ENCODE peak calls at places on chromosomes 11 and 22, in nine cellular contexts. One of them, this sample, is unnamed.

GRCh38 chr11:12906501-12906900 is 102.6 kb upstream of the RASSF10 start:
- DNase-seq in activated T-helper 1 cell treated with Interleukin-2 at 50 U/mL for 16 hours: no peak
- DNase-seq in NCI-H2107: no peak
- DNase-seq in heart left ventricle: no peak
- DNase-seq in memory B cell: no peak
- DNase-seq in DMS153: no peak
- DNase-seq in fibroblast of pulmonary artery: no peak
- DNase-seq in activated CD4-positive, CD25-positive, alpha-beta regulatory T cell treated with anti-CD3 and anti-CD28 coated beads, Interleukin-2, amount 50 U/mL, for 16 hours: no peak
- DNase-seq in C1 segment of cervical spinal cord: no peak
- DNase-seq in this sample: no peak

GRCh38 chr22:47804281-47804680 is 1041.8 kb downstream of the TBC1D22A start:
- DNase-seq in NCI-H2107: no peak
- DNase-seq in heart left ventricle: no peak
- DNase-seq in activated T-helper 1 cell treated with Interleukin-2 at 50 U/mL for 16 hours: no peak
- DNase-seq in DMS153: no peak
- DNase-seq in C1 segment of cervical spinal cord: no peak
- DNase-seq in memory B cell: no peak
- DNase-seq in fibroblast of pulmonary artery: no peak
- DNase-seq in activated CD4-positive, CD25-positive, alpha-beta regulatory T cell treated with anti-CD3 and anti-CD28 coated beads, Interleukin-2, amount 50 U/mL, for 16 hours: no peak
- DNase-seq in this sample: no peak

GRCh38 chr22:31474743-31475142 is 14.9 kb downstream of the EIF4ENIF1 start:
- DNase-seq in NCI-H2107: no peak
- DNase-seq in heart left ventricle: no peak
- DNase-seq in fibroblast of pulmonary artery: peak; percentile 69
- DNase-seq in activated CD4-positive, CD25-positive, alpha-beta regulatory T cell treated with anti-CD3 and anti-CD28 coated beads, Interleukin-2, amount 50 U/mL, for 16 hours: no peak
- DNase-seq in DMS153: no peak
- DNase-seq in memory B cell: no peak
- DNase-seq in activated T-helper 1 cell treated with Interleukin-2 at 50 U/mL for 16 hours: no peak
- DNase-seq in C1 segment of cervical spinal cord: no peak
- DNase-seq in this sample: no peak

GRCh38 chr11:116607027-116607426 is 165.8 kb downstream of the BUD13 start:
- DNase-seq in NCI-H2107: no peak
- DNase-seq in C1 segment of cervical spinal cord: no peak
- DNase-seq in heart left ventricle: no peak
- DNase-seq in memory B cell: no peak
- DNase-seq in DMS153: no peak
- DNase-seq in activated T-helper 1 cell treated with Interleukin-2 at 50 U/mL for 16 hours: no peak
- DNase-seq in activated CD4-positive, CD25-positive, alpha-beta regulatory T cell treated with anti-CD3 and anti-CD28 coated beads, Interleukin-2, amount 50 U/mL, for 16 hours: no peak
- DNase-seq in fibroblast of pulmonary artery: no peak
- DNase-seq in this sample: no peak

GRCh38 chr11:120928506-120929062 is 95.3 kb upstream of the TBCEL start:
- DNase-seq in memory B cell: no peak
- DNase-seq in DMS153: no peak
- DNase-seq in C1 segment of cervical spinal cord: no peak
- DNase-seq in NCI-H2107: no peak
- DNase-seq in activated CD4-positive, CD25-positive, alpha-beta regulatory T cell treated with anti-CD3 and anti-CD28 coated beads, Interleukin-2, amount 50 U/mL, for 16 hours: no peak
- DNase-seq in fibroblast of pulmonary artery: no peak
- DNase-seq in heart left ventricle: no peak
- DNase-seq in activated T-helper 1 cell treated with Interleukin-2 at 50 U/mL for 16 hours: no peak
- DNase-seq in this sample: no peak

GRCh38 chr11:35346472-35347136 is 72.8 kb downstream of the SLC1A2 start:
- DNase-seq in C1 segment of cervical spinal cord: no peak
- DNase-seq in DMS153: no peak
- DNase-seq in memory B cell: no peak
- DNase-seq in activated CD4-positive, CD25-positive, alpha-beta regulatory T cell treated with anti-CD3 and anti-CD28 coated beads, Interleukin-2, amount 50 U/mL, for 16 hours: no peak
- DNase-seq in heart left ventricle: no peak
- DNase-seq in fibroblast of pulmonary artery: no peak
- DNase-seq in NCI-H2107: no peak
- DNase-seq in activated T-helper 1 cell treated with Interleukin-2 at 50 U/mL for 16 hours: no peak
- DNase-seq in this sample: no peak

GRCh38 chr22:29994941-29995340 is 85.3 kb upstream of the HORMAD2 start:
- DNase-seq in heart left ventricle: no peak
- DNase-seq in fibroblast of pulmonary artery: peak; percentile 54
- DNase-seq in DMS153: peak; percentile 55
- DNase-seq in activated T-helper 1 cell treated with Interleukin-2 at 50 U/mL for 16 hours: no peak
- DNase-seq in activated CD4-positive, CD25-positive, alpha-beta regulatory T cell treated with anti-CD3 and anti-CD28 coated beads, Interleukin-2, amount 50 U/mL, for 16 hours: no peak
- DNase-seq in C1 segment of cervical spinal cord: no peak
- DNase-seq in memory B cell: no peak
- DNase-seq in NCI-H2107: no peak
- DNase-seq in this sample: no peak

GRCh38 chr11:45141171-45141570 is 5.3 kb upstream of the PRDM11 start:
- DNase-seq in activated T-helper 1 cell treated with Interleukin-2 at 50 U/mL for 16 hours: no peak
- DNase-seq in activated CD4-positive, CD25-positive, alpha-beta regulatory T cell treated with anti-CD3 and anti-CD28 coated beads, Interleukin-2, amount 50 U/mL, for 16 hours: no peak
- DNase-seq in C1 segment of cervical spinal cord: no peak
- DNase-seq in NCI-H2107: no peak
- DNase-seq in memory B cell: no peak
- DNase-seq in fibroblast of pulmonary artery: no peak
- DNase-seq in DMS153: no peak
- DNase-seq in heart left ventricle: no peak
- DNase-seq in this sample: no peak

GRCh38 chr22:41564563-41564962 is 3.8 kb downstream of the CSDC2 start:
- DNase-seq in fibroblast of pulmonary artery: no peak
- DNase-seq in activated T-helper 1 cell treated with Interleukin-2 at 50 U/mL for 16 hours: no peak
- DNase-seq in activated CD4-positive, CD25-positive, alpha-beta regulatory T cell treated with anti-CD3 and anti-CD28 coated beads, Interleukin-2, amount 50 U/mL, for 16 hours: no peak
- DNase-seq in C1 segment of cervical spinal cord: no peak
- DNase-seq in memory B cell: no peak
- DNase-seq in NCI-H2107: no peak
- DNase-seq in heart left ventricle: no peak
- DNase-seq in DMS153: no peak
- DNase-seq in this sample: no peak

GRCh38 chr11:9001736-9002135 is 2.1 kb downstream of the NRIP3 start:
- DNase-seq in heart left ventricle: no peak
- DNase-seq in memory B cell: no peak
- DNase-seq in NCI-H2107: no peak
- DNase-seq in activated T-helper 1 cell treated with Interleukin-2 at 50 U/mL for 16 hours: no peak
- DNase-seq in activated CD4-positive, CD25-positive, alpha-beta regulatory T cell treated with anti-CD3 and anti-CD28 coated beads, Interleukin-2, amount 50 U/mL, for 16 hours: no peak
- DNase-seq in DMS153: no peak
- DNase-seq in fibroblast of pulmonary artery: peak; percentile 75
- DNase-seq in C1 segment of cervical spinal cord: no peak
- DNase-seq in this sample: no peak

GRCh38 chr11:90222152-90222458 is 744 bp downstream of the CHORDC1 start:
- DNase-seq in NCI-H2107: no peak
- DNase-seq in activated T-helper 1 cell treated with Interleukin-2 at 50 U/mL for 16 hours: no peak
- DNase-seq in fibroblast of pulmonary artery: no peak
- DNase-seq in DMS153: no peak
- DNase-seq in memory B cell: no peak
- DNase-seq in C1 segment of cervical spinal cord: no peak
- DNase-seq in activated CD4-positive, CD25-positive, alpha-beta regulatory T cell treated with anti-CD3 and anti-CD28 coated beads, Interleukin-2, amount 50 U/mL, for 16 hours: no peak
- DNase-seq in heart left ventricle: no peak
- DNase-seq in this sample: no peak

GRCh38 chr11:86244063-86244521 is 461 bp upstream of the EED start:
- DNase-seq in heart left ventricle: peak; percentile 90
- DNase-seq in activated T-helper 1 cell treated with Interleukin-2 at 50 U/mL for 16 hours: peak; percentile 79
- DNase-seq in NCI-H2107: peak; percentile 83
- DNase-seq in fibroblast of pulmonary artery: peak; percentile 90
- DNase-seq in activated CD4-positive, CD25-positive, alpha-beta regulatory T cell treated with anti-CD3 and anti-CD28 coated beads, Interleukin-2, amount 50 U/mL, for 16 hours: peak; percentile 80
- DNase-seq in memory B cell: no peak
- DNase-seq in C1 segment of cervical spinal cord: no peak
- DNase-seq in DMS153: peak; percentile 80
- DNase-seq in this sample: peak; percentile 83

GRCh38 chr22:39242809-39243442 is 1.9 kb downstream of the PDGFB start:
- DNase-seq in activated T-helper 1 cell treated with Interleukin-2 at 50 U/mL for 16 hours: peak; percentile 27
- DNase-seq in C1 segment of cervical spinal cord: no peak
- DNase-seq in memory B cell: no peak
- DNase-seq in activated CD4-positive, CD25-positive, alpha-beta regulatory T cell treated with anti-CD3 and anti-CD28 coated beads, Interleukin-2, amount 50 U/mL, for 16 hours: no peak
- DNase-seq in heart left ventricle: no peak
- DNase-seq in NCI-H2107: no peak
- DNase-seq in fibroblast of pulmonary artery: no peak
- DNase-seq in DMS153: peak; percentile 28
- DNase-seq in this sample: peak; percentile 12

GRCh38 chr11:90774727-90775572 is 552.1 kb upstream of the CHORDC1 start:
- DNase-seq in activated CD4-positive, CD25-positive, alpha-beta regulatory T cell treated with anti-CD3 and anti-CD28 coated beads, Interleukin-2, amount 50 U/mL, for 16 hours: no peak
- DNase-seq in heart left ventricle: no peak
- DNase-seq in C1 segment of cervical spinal cord: no peak
- DNase-seq in DMS153: no peak
- DNase-seq in NCI-H2107: no peak
- DNase-seq in activated T-helper 1 cell treated with Interleukin-2 at 50 U/mL for 16 hours: no peak
- DNase-seq in fibroblast of pulmonary artery: no peak
- DNase-seq in memory B cell: no peak
- DNase-seq in this sample: no peak

GRCh38 chr11:114122668-114123067 is 63.2 kb downstream of the ZBTB16 start:
- DNase-seq in NCI-H2107: no peak
- DNase-seq in activated CD4-positive, CD25-positive, alpha-beta regulatory T cell treated with anti-CD3 and anti-CD28 coated beads, Interleukin-2, amount 50 U/mL, for 16 hours: no peak
- DNase-seq in memory B cell: no peak
- DNase-seq in C1 segment of cervical spinal cord: no peak
- DNase-seq in fibroblast of pulmonary artery: no peak
- DNase-seq in heart left ventricle: no peak
- DNase-seq in activated T-helper 1 cell treated with Interleukin-2 at 50 U/mL for 16 hours: no peak
- DNase-seq in DMS153: no peak
- DNase-seq in this sample: no peak

GRCh38 chr22:49023879-49024774 is 803.5 kb downstream of the BRD1 start:
- DNase-seq in activated CD4-positive, CD25-positive, alpha-beta regulatory T cell treated with anti-CD3 and anti-CD28 coated beads, Interleukin-2, amount 50 U/mL, for 16 hours: no peak
- DNase-seq in fibroblast of pulmonary artery: no peak
- DNase-seq in activated T-helper 1 cell treated with Interleukin-2 at 50 U/mL for 16 hours: no peak
- DNase-seq in memory B cell: no peak
- DNase-seq in C1 segment of cervical spinal cord: no peak
- DNase-seq in heart left ventricle: no peak
- DNase-seq in NCI-H2107: no peak
- DNase-seq in DMS153: no peak
- DNase-seq in this sample: no peak

GRCh38 chr22:41284465-41284864 is 1.5 kb downstream of the RANGAP1 start:
- DNase-seq in activated CD4-positive, CD25-positive, alpha-beta regulatory T cell treated with anti-CD3 and anti-CD28 coated beads, Interleukin-2, amount 50 U/mL, for 16 hours: no peak
- DNase-seq in memory B cell: no peak
- DNase-seq in fibroblast of pulmonary artery: no peak
- DNase-seq in heart left ventricle: no peak
- DNase-seq in C1 segment of cervical spinal cord: no peak
- DNase-seq in activated T-helper 1 cell treated with Interleukin-2 at 50 U/mL for 16 hours: no peak
- DNase-seq in NCI-H2107: no peak
- DNase-seq in DMS153: no peak
- DNase-seq in this sample: no peak

GRCh38 chr22:37623075-37624016 is 14.7 kb downstream of the GGA1 start:
- DNase-seq in activated CD4-positive, CD25-positive, alpha-beta regulatory T cell treated with anti-CD3 and anti-CD28 coated beads, Interleukin-2, amount 50 U/mL, for 16 hours: peak; percentile 61
- DNase-seq in memory B cell: peak; percentile 80
- DNase-seq in C1 segment of cervical spinal cord: peak; percentile 53
- DNase-seq in NCI-H2107: no peak
- DNase-seq in activated T-helper 1 cell treated with Interleukin-2 at 50 U/mL for 16 hours: peak; percentile 61
- DNase-seq in heart left ventricle: no peak
- DNase-seq in fibroblast of pulmonary artery: peak; percentile 60
- DNase-seq in DMS153: peak; percentile 65
- DNase-seq in this sample: peak; percentile 48

GRCh38 chr11:59759900-59760299 is 4.7 kb downstream of the STX3 start:
- DNase-seq in activated T-helper 1 cell treated with Interleukin-2 at 50 U/mL for 16 hours: no peak
- DNase-seq in memory B cell: no peak
- DNase-seq in heart left ventricle: no peak
- DNase-seq in fibroblast of pulmonary artery: no peak
- DNase-seq in activated CD4-positive, CD25-positive, alpha-beta regulatory T cell treated with anti-CD3 and anti-CD28 coated beads, Interleukin-2, amount 50 U/mL, for 16 hours: no peak
- DNase-seq in DMS153: no peak
- DNase-seq in C1 segment of cervical spinal cord: no peak
- DNase-seq in NCI-H2107: no peak
- DNase-seq in this sample: no peak

GRCh38 chr11:114970908-114971645 is 292.8 kb downstream of the NXPE2 start:
- DNase-seq in DMS153: no peak
- DNase-seq in activated CD4-positive, CD25-positive, alpha-beta regulatory T cell treated with anti-CD3 and anti-CD28 coated beads, Interleukin-2, amount 50 U/mL, for 16 hours: no peak
- DNase-seq in memory B cell: no peak
- DNase-seq in fibroblast of pulmonary artery: no peak
- DNase-seq in NCI-H2107: no peak
- DNase-seq in heart left ventricle: no peak
- DNase-seq in C1 segment of cervical spinal cord: no peak
- DNase-seq in activated T-helper 1 cell treated with Interleukin-2 at 50 U/mL for 16 hours: no peak
- DNase-seq in this sample: no peak

GRCh38 chr11:125071831-125072209 is 8.7 kb downstream of the SLC37A2 start:
- DNase-seq in activated T-helper 1 cell treated with Interleukin-2 at 50 U/mL for 16 hours: no peak
- DNase-seq in fibroblast of pulmonary artery: no peak
- DNase-seq in memory B cell: no peak
- DNase-seq in activated CD4-positive, CD25-positive, alpha-beta regulatory T cell treated with anti-CD3 and anti-CD28 coated beads, Interleukin-2, amount 50 U/mL, for 16 hours: no peak
- DNase-seq in C1 segment of cervical spinal cord: no peak
- DNase-seq in DMS153: no peak
- DNase-seq in heart left ventricle: no peak
- DNase-seq in NCI-H2107: no peak
- DNase-seq in this sample: no peak

GRCh38 chr22:45584121-45584570 is 81.5 kb downstream of the FBLN1 start:
- DNase-seq in heart left ventricle: no peak
- DNase-seq in activated CD4-positive, CD25-positive, alpha-beta regulatory T cell treated with anti-CD3 and anti-CD28 coated beads, Interleukin-2, amount 50 U/mL, for 16 hours: no peak
- DNase-seq in fibroblast of pulmonary artery: peak; percentile 6
- DNase-seq in DMS153: no peak
- DNase-seq in memory B cell: no peak
- DNase-seq in C1 segment of cervical spinal cord: no peak
- DNase-seq in NCI-H2107: no peak
- DNase-seq in activated T-helper 1 cell treated with Interleukin-2 at 50 U/mL for 16 hours: no peak
- DNase-seq in this sample: no peak

GRCh38 chr11:120025606-120026335 is 112.1 kb downstream of the TRIM29 start:
- DNase-seq in memory B cell: no peak
- DNase-seq in C1 segment of cervical spinal cord: no peak
- DNase-seq in NCI-H2107: no peak
- DNase-seq in activated CD4-positive, CD25-positive, alpha-beta regulatory T cell treated with anti-CD3 and anti-CD28 coated beads, Interleukin-2, amount 50 U/mL, for 16 hours: no peak
- DNase-seq in fibroblast of pulmonary artery: no peak
- DNase-seq in DMS153: no peak
- DNase-seq in heart left ventricle: no peak
- DNase-seq in activated T-helper 1 cell treated with Interleukin-2 at 50 U/mL for 16 hours: no peak
- DNase-seq in this sample: no peak

GRCh38 chr11:47325271-47326041 is 27.0 kb downstream of the MYBPC3 start:
- DNase-seq in activated CD4-positive, CD25-positive, alpha-beta regulatory T cell treated with anti-CD3 and anti-CD28 coated beads, Interleukin-2, amount 50 U/mL, for 16 hours: no peak
- DNase-seq in fibroblast of pulmonary artery: no peak
- DNase-seq in heart left ventricle: peak; percentile 34
- DNase-seq in memory B cell: no peak
- DNase-seq in DMS153: peak; percentile 35
- DNase-seq in NCI-H2107: peak; percentile 14
- DNase-seq in C1 segment of cervical spinal cord: no peak
- DNase-seq in activated T-helper 1 cell treated with Interleukin-2 at 50 U/mL for 16 hours: no peak
- DNase-seq in this sample: no peak

GRCh38 chr22:19550382-19550781 is 26.2 kb upstream of the CLDN5 start:
- DNase-seq in heart left ventricle: no peak
- DNase-seq in DMS153: no peak
- DNase-seq in NCI-H2107: no peak
- DNase-seq in activated T-helper 1 cell treated with Interleukin-2 at 50 U/mL for 16 hours: no peak
- DNase-seq in activated CD4-positive, CD25-positive, alpha-beta regulatory T cell treated with anti-CD3 and anti-CD28 coated beads, Interleukin-2, amount 50 U/mL, for 16 hours: no peak
- DNase-seq in C1 segment of cervical spinal cord: no peak
- DNase-seq in memory B cell: no peak
- DNase-seq in fibroblast of pulmonary artery: no peak
- DNase-seq in this sample: no peak

GRCh38 chr22:48439560-48440135 is 1388.0 kb downstream of the BRD1 start:
- DNase-seq in DMS153: no peak
- DNase-seq in C1 segment of cervical spinal cord: no peak
- DNase-seq in heart left ventricle: no peak
- DNase-seq in memory B cell: no peak
- DNase-seq in NCI-H2107: no peak
- DNase-seq in activated CD4-positive, CD25-positive, alpha-beta regulatory T cell treated with anti-CD3 and anti-CD28 coated beads, Interleukin-2, amount 50 U/mL, for 16 hours: no peak
- DNase-seq in activated T-helper 1 cell treated with Interleukin-2 at 50 U/mL for 16 hours: no peak
- DNase-seq in fibroblast of pulmonary artery: no peak
- DNase-seq in this sample: no peak

GRCh38 chr11:75100314-75100713 is 3.6 kb upstream of the OR2AT4 start:
- DNase-seq in heart left ventricle: no peak
- DNase-seq in activated CD4-positive, CD25-positive, alpha-beta regulatory T cell treated with anti-CD3 and anti-CD28 coated beads, Interleukin-2, amount 50 U/mL, for 16 hours: no peak
- DNase-seq in activated T-helper 1 cell treated with Interleukin-2 at 50 U/mL for 16 hours: no peak
- DNase-seq in DMS153: no peak
- DNase-seq in NCI-H2107: no peak
- DNase-seq in memory B cell: no peak
- DNase-seq in C1 segment of cervical spinal cord: no peak
- DNase-seq in fibroblast of pulmonary artery: peak; percentile 21
- DNase-seq in this sample: no peak

GRCh38 chr11:40274017-40274416 is 1185.4 kb downstream of the LRRC4C start:
- DNase-seq in DMS153: no peak
- DNase-seq in fibroblast of pulmonary artery: peak; percentile 17
- DNase-seq in activated T-helper 1 cell treated with Interleukin-2 at 50 U/mL for 16 hours: no peak
- DNase-seq in C1 segment of cervical spinal cord: no peak
- DNase-seq in NCI-H2107: no peak
- DNase-seq in activated CD4-positive, CD25-positive, alpha-beta regulatory T cell treated with anti-CD3 and anti-CD28 coated beads, Interleukin-2, amount 50 U/mL, for 16 hours: no peak
- DNase-seq in memory B cell: no peak
- DNase-seq in heart left ventricle: no peak
- DNase-seq in this sample: no peak

GRCh38 chr22:29108137-29108536 is 35.3 kb downstream of the KREMEN1 start:
- DNase-seq in memory B cell: no peak
- DNase-seq in heart left ventricle: no peak
- DNase-seq in fibroblast of pulmonary artery: peak; percentile 33
- DNase-seq in activated T-helper 1 cell treated with Interleukin-2 at 50 U/mL for 16 hours: no peak
- DNase-seq in NCI-H2107: no peak
- DNase-seq in activated CD4-positive, CD25-positive, alpha-beta regulatory T cell treated with anti-CD3 and anti-CD28 coated beads, Interleukin-2, amount 50 U/mL, for 16 hours: no peak
- DNase-seq in DMS153: no peak
- DNase-seq in C1 segment of cervical spinal cord: no peak
- DNase-seq in this sample: no peak

GRCh38 chr11:77081976-77082836 is 15.4 kb downstream of the CAPN5 start:
- DNase-seq in activated CD4-positive, CD25-positive, alpha-beta regulatory T cell treated with anti-CD3 and anti-CD28 coated beads, Interleukin-2, amount 50 U/mL, for 16 hours: no peak
- DNase-seq in heart left ventricle: no peak
- DNase-seq in C1 segment of cervical spinal cord: no peak
- DNase-seq in memory B cell: no peak
- DNase-seq in fibroblast of pulmonary artery: no peak
- DNase-seq in NCI-H2107: no peak
- DNase-seq in activated T-helper 1 cell treated with Interleukin-2 at 50 U/mL for 16 hours: no peak
- DNase-seq in DMS153: no peak
- DNase-seq in this sample: no peak

GRCh38 chr11:117045196-117045595 is 53.0 kb downstream of the SIK3 start:
- DNase-seq in C1 segment of cervical spinal cord: no peak
- DNase-seq in fibroblast of pulmonary artery: no peak
- DNase-seq in DMS153: no peak
- DNase-seq in activated T-helper 1 cell treated with Interleukin-2 at 50 U/mL for 16 hours: no peak
- DNase-seq in memory B cell: no peak
- DNase-seq in NCI-H2107: no peak
- DNase-seq in heart left ventricle: no peak
- DNase-seq in activated CD4-positive, CD25-positive, alpha-beta regulatory T cell treated with anti-CD3 and anti-CD28 coated beads, Interleukin-2, amount 50 U/mL, for 16 hours: no peak
- DNase-seq in this sample: no peak

This sample was measured in T-helper 22 cell.